ENCODE peak calls at places on chromosomes 16 and 17, in six cellular contexts. V is A549, B is K562, S is upper lobe of left lung, N is GM12878, X is HepG2. C is an unnamed sample.

GRCh38 chr16:28596840-28597691 is at the start of gene SULT1A2:
- ATAC-seq in S (peak), B (peak), N (no peak), X (peak), V (no peak), C (no peak)

GRCh38 chr16:57706717-57707116 is 12.1 kb downstream of the DRC7 start:
- ATAC-seq in S (no peak), V (no peak), B (no peak), N (no peak), X (no peak), C (no peak)

GRCh38 chr17:7315570-7316243 is 547 bp upstream of the GPS2 start:
- ATAC-seq in V (peak), B (peak), S (no peak), X (no peak), N (no peak), C (no peak)

GRCh38 chr16:84833142-84833495 is 13.3 kb downstream of the CRISPLD2 start:
- ATAC-seq in X (peak), S (no peak), B (no peak), V (no peak), N (no peak), C (no peak)

GRCh38 chr16:54456291-54456690 is 169.7 kb upstream of the IRX3 start:
- ATAC-seq in V (no peak), N (no peak), B (no peak), S (no peak), X (no peak), C (no peak)

GRCh38 chr17:40331743-40332641 is 23.0 kb downstream of the RARA start:
- ATAC-seq in B (no peak), V (peak), N (no peak), S (peak), X (peak), C (peak)

GRCh38 chr17:11705111-11705510 is 106.8 kb downstream of the DNAH9 start:
- ATAC-seq in V (no peak), X (peak), S (peak), N (no peak), B (no peak), C (no peak)

GRCh38 chr16:85090873-85091521 is 21.3 kb downstream of the CIBAR2 start:
- ATAC-seq in X (peak), N (no peak), S (no peak), V (no peak), B (no peak), C (no peak)

GRCh38 chr17:59751955-59752413 is 44.5 kb downstream of the VMP1 start:
- ATAC-seq in X (no peak), B (no peak), S (no peak), N (peak), V (no peak), C (no peak)

GRCh38 chr17:7186241-7186640 is 7.1 kb upstream of the ASGR1 start:
- ATAC-seq in N (peak), S (no peak), B (peak), X (peak), V (peak), C (no peak)

GRCh38 chr16:67459858-67460144 is 21.2 kb downstream of the ATP6V0D1 start:
- ATAC-seq in N (no peak), B (peak), S (peak), X (peak), V (no peak), C (peak)

GRCh38 chr16:48152226-48152625 is 3.6 kb downstream of the ABCC12 start:
- ATAC-seq in S (no peak), V (no peak), X (no peak), N (no peak), B (no peak), C (no peak)

GRCh38 chr17:40022961-40023541 is 7.8 kb downstream of the CSF3 start:
- ATAC-seq in X (no peak), B (no peak), S (no peak), N (no peak), V (no peak), C (no peak)

GRCh38 chr17:78808106-78808635 is 26.1 kb upstream of the CYTH1 start:
- ATAC-seq in S (no peak), X (no peak), N (no peak), B (no peak), V (no peak), C (no peak)

DNA sequence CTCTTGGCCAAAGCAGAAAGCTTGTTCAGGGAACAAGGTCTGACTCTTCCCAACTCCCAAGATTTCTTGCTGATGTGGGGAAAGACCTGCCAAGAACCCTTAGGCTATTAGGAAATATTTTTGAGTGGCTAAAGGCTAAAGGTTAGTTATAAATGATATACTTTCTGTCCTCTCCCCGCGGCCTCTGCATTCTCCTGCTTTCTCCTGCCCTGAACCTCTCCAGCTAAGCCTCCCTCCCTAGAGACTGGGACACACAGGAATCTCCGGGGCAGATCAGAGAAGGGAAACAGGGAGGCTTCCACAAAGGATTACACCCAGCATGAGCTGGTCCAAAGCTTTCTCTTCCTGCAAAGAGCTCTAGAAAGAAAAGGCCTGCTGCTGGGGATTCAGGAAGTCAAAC is 2.3 kb downstream of the SLC43A2 start:
- ATAC-seq in N (no peak), B (no peak), V (no peak), X (no peak), S (no peak), C (no peak)
- H3K27ac ChIP-seq in N (no peak), B (no peak), V (no peak), X (peak), S (peak), C (no peak)

DNA sequence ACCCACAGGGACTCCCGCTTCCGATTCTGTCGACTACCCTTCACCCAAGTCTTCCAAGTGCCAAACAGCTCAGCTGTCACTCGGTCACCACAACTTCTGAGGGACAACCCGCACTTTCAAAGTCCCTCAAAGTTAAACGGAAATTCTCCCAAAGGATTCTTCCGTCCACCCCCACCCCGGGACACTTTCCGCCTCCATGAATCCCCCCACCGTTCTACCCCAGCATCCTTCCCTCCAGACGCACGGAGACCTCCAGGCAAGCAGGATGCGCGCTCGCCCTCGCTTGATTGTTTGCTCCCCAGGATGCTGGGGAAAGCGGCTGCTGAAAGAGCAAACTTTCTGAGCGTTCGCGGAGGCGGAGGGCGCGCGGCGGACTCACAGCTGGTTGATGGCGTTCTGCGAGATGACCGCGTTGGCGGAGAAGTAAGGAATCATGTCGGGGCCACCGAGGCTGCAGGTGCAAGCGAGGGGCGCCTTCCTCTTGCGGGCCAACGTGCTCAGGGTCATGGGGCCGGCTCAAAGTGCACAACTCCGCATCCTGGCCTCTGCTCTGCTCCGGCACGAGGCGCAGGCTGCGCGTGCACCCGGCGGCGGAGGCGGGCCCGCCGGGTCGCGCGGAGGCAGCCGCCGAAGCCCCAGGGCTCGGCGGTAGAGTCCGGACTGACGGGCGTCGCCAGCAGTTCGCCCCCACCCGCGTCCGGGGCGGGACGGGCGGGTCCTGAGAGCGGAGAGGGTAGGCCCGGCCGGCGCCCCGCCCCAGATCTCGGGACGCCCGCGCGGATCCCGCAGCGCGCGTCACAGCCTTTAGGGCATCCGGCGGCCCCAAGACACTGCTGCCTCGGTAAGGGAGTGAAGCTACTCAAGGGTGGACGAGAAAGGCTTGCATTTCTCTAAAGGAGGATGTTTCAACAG is 138.3 kb upstream of the CORO6 start:
- ATAC-seq in N (peak), V (peak), X (peak), S (peak), B (no peak), C (peak)
- TF ChIP-seq POLR2A in N (peak), V (peak), X (no peak), S (peak), B (no peak), C (peak)

GRCh38 chr16:86430814-86431213 is 79.5 kb upstream of the FOXF1 start:
- ATAC-seq in V (no peak), B (no peak), X (no peak), S (no peak), N (no peak), C (no peak)

GRCh38 chr16:86429663-86430062 is 80.7 kb upstream of the FOXF1 start:
- ATAC-seq in B (no peak), N (no peak), V (no peak), S (no peak), X (no peak), C (no peak)

GRCh38 chr16:86431540-86431939 is 78.8 kb upstream of the FOXF1 start:
- ATAC-seq in V (peak), S (no peak), N (no peak), B (no peak), X (peak), C (no peak)

GRCh38 chr16:86432048-86432447 is 78.3 kb upstream of the FOXF1 start:
- ATAC-seq in V (no peak), B (no peak), X (no peak), N (no peak), S (no peak), C (no peak)

GRCh38 chr16:86432691-86433090 is 77.6 kb upstream of the FOXF1 start:
- ATAC-seq in V (no peak), B (no peak), N (no peak), X (no peak), S (no peak), C (peak)
- TF ChIP-seq EP300 in V (no peak), B (no peak), N (no peak), X (no peak), S (no peak), C (peak)

DNA sequence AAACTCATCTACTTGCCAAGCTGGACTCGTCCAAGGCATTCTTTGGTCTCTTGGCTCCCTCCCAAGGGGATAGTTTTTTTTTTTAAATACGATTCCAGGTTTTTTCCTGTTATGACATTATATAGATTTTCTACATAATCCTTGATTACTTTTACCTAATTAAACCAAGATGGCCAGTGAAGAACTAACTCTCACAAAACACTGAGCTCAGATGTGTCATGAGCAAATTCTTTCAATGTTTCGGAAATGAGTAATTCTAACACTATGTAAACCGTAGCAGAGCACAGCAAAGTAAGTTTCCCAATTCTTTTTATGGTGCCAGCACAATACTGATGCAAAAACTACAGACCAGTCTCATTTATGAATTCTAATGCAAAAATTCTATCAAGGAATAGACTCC is 1.8 kb downstream of the ZNF23 start:
- ATAC-seq in N (no peak), B (no peak), S (no peak), X (no peak), V (no peak), C (peak)
- H3K27ac ChIP-seq in N (no peak), B (no peak), S (no peak), X (no peak), V (no peak), C (no peak)

GRCh38 chr17:82879241-82879640 is 39.4 kb upstream of the ZNF750 start:
- ATAC-seq in S (no peak), B (no peak), N (no peak), X (no peak), V (no peak), C (no peak)

GRCh38 chr17:82875418-82875856 is 35.6 kb upstream of the ZNF750 start:
- ATAC-seq in V (no peak), S (no peak), B (no peak), N (no peak), X (peak), C (no peak)

GRCh38 chr17:82876149-82876548 is 36.3 kb upstream of the ZNF750 start:
- ATAC-seq in B (peak), N (no peak), X (peak), S (peak), V (no peak), C (peak)

GRCh38 chr17:82878545-82878944 is 38.7 kb upstream of the ZNF750 start:
- ATAC-seq in B (no peak), V (no peak), N (no peak), X (no peak), S (no peak), C (peak)

GRCh38 chr17:82876602-82877391 is 37.0 kb upstream of the ZNF750 start:
- ATAC-seq in N (no peak), X (peak), V (peak), S (peak), B (peak), C (peak)
- TF ChIP-seq POLR2A in N (no peak), X (no peak), V (no peak), S (no peak), B (no peak), C (no peak)

GRCh38 chr17:71184716-71185115 is 936.1 kb upstream of the SOX9 start:
- ATAC-seq in B (no peak), N (no peak), V (no peak), X (no peak), S (no peak), C (no peak)

GRCh38 chr17:71176315-71176714 is 944.5 kb upstream of the SOX9 start:
- ATAC-seq in S (no peak), B (no peak), V (no peak), X (no peak), N (no peak), C (no peak)

GRCh38 chr17:71176928-71177443 is 943.8 kb upstream of the SOX9 start:
- ATAC-seq in N (no peak), S (no peak), B (no peak), X (no peak), V (no peak), C (no peak)

GRCh38 chr17:71183083-71183697 is 937.6 kb upstream of the SOX9 start:
- ATAC-seq in N (no peak), B (no peak), X (no peak), V (no peak), S (no peak), C (no peak)

GRCh38 chr17:71180801-71181385 is 939.9 kb upstream of the SOX9 start:
- ATAC-seq in X (no peak), S (no peak), V (no peak), N (no peak), B (no peak), C (no peak)
- TF ChIP-seq EP300 in X (no peak), S (no peak), V (no peak), N (no peak), B (no peak), C (no peak)

GRCh38 chr17:44314524-44314868 is 6.1 kb downstream of the RUNDC3A start:
- ATAC-seq in V (no peak), B (no peak), N (no peak), X (no peak), S (no peak), C (no peak)

GRCh38 chr17:44310612-44311376 is 2.4 kb downstream of the RUNDC3A start:
- ATAC-seq in X (no peak), B (no peak), S (no peak), V (no peak), N (no peak), C (no peak)

GRCh38 chr17:44314031-44314430 is 5.6 kb downstream of the RUNDC3A start:
- ATAC-seq in X (no peak), B (no peak), N (no peak), V (no peak), S (no peak), C (no peak)

GRCh38 chr17:44311562-44312181 is 3.3 kb downstream of the RUNDC3A start:
- ATAC-seq in X (no peak), V (no peak), S (no peak), B (no peak), N (no peak), C (no peak)

GRCh38 chr17:44312396-44313104 is 4.1 kb downstream of the RUNDC3A start:
- ATAC-seq in X (peak), S (no peak), N (no peak), B (no peak), V (no peak), C (no peak)
- H3K27ac ChIP-seq in X (no peak), S (no peak), N (no peak), B (no peak), V (no peak), C (no peak)

DNA sequence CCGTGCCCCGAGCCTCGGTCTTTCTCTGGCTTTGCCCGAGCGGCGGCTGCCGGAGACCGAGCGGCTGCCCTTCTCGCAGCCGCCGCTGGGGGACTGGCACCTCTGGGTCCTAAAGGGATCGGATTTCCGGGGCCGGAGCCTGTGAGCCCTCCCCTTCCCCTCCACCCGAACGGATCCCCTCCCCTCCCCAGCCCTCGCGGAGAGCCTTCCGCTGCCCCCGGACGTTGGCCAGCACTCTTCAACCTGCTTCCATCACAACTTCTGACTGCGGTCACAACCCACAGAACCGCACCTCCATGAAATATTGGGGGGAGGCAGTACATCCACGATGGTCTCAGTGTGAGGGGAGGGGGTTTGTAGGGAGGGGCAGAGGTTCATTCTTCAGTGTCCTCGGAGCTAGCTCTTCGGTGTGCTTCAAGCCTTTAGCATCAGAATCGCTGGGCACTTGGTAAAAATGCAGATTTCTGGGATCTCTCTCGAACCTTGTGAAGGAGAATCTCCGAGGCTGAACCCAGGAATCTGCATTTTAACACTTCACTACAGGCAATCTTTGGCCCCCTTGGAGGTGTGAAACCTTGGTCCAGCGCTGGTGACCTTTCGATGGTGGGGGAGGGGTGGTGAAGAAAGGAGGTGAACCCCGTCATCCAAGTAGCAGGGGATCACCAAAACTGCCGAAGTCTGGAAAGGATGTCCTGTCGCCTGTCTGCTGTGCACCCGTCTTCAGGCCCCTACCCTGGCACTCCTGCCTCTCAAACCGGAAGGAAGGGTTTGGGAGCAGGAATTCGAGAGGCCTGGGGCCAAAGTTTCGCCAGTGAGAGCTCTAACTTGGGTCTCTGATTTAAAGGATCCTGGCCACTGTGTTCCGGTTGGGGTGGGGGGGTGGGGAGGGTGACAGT is 812 bp upstream of the PPP1R9B start:
- ATAC-seq in N (peak), S (peak), B (peak), V (peak), X (peak), C (peak)
- TF ChIP-seq POLR2A in N (peak), S (no peak), B (peak), V (peak), X (no peak), C (peak)

C was measured in gastroesophageal sphincter.